ENCODE peak calls at places on chromosomes 4 and X, in nine cellular contexts. U, H, A, S, Y, E, M, T and O are unnamed samples.

GRCh38 chr4:1967512-1968149 is 41.1 kb downstream of the NELFA start:
- DNase-seq in H (no peak), S (no peak), E (no peak), T (no peak), M (no peak), Y (no peak), A (no peak), U (no peak), O (no peak)

GRCh38 chr4:128757712-128758111 is 51.8 kb upstream of the JADE1 start:
- DNase-seq in Y (peak), A (no peak), H (no peak), S (no peak), M (no peak), E (no peak), U (no peak), T (no peak), O (peak)

GRCh38 chr4:182062936-182063335 is 180.3 kb upstream of the TENM3 start:
- DNase-seq in M (peak), A (peak), Y (no peak), S (no peak), U (no peak), T (no peak), H (no peak), E (no peak), O (no peak)

GRCh38 chr4:89110986-89111832 is at the start of gene TIGD2:
- DNase-seq in S (peak), H (peak), T (peak), E (peak), M (peak), U (peak), Y (peak), A (peak), O (peak)

GRCh38 chr4:174434455-174434854 is 87.8 kb downstream of the HPGD start:
- DNase-seq in S (no peak), Y (no peak), T (no peak), H (no peak), M (no peak), A (no peak), U (no peak), E (no peak), O (no peak)

GRCh38 chr4:79042079-79042674 is 102.9 kb upstream of the PAQR3 start:
- DNase-seq in S (no peak), E (no peak), T (no peak), U (peak), H (no peak), Y (no peak), A (peak), M (peak), O (no peak)

GRCh38 chr4:148044889-148045352 is 313.0 kb downstream of the ARHGAP10 start:
- DNase-seq in U (peak), Y (no peak), T (no peak), S (no peak), E (no peak), M (peak), A (peak), H (no peak), O (no peak)

GRCh38 chr4:164304240-164304639 is 449.7 kb upstream of the SMIM31 start:
- DNase-seq in Y (no peak), M (no peak), A (no peak), S (no peak), T (no peak), H (no peak), U (no peak), E (no peak), O (no peak)

GRCh38 chr4:85756938-85757337 is 282.0 kb downstream of the ARHGAP24 start:
- DNase-seq in U (no peak), M (peak), T (no peak), H (no peak), S (no peak), E (no peak), Y (peak), A (peak), O (peak)

GRCh38 chr4:105895324-105895608 is at the start of gene NPNT:
- DNase-seq in H (no peak), S (no peak), M (no peak), T (peak), U (peak), A (no peak), E (no peak), Y (peak), O (no peak)

GRCh38 chrX:17680732-17681413 is 56.4 kb upstream of the SCML1 start:
- DNase-seq in T (no peak), S (no peak), U (no peak), E (no peak), M (no peak), Y (no peak), H (no peak), A (no peak), O (no peak)

GRCh38 chrX:77431227-77431626 is 16.0 kb upstream of the FGF16 start:
- DNase-seq in Y (no peak), S (no peak), M (peak), E (no peak), U (no peak), H (no peak), T (no peak), A (peak), O (no peak)

GRCh38 chr4:3765271-3766206 is 646 bp upstream of the ADRA2C start:
- DNase-seq in T (peak), M (peak), A (peak), H (no peak), E (no peak), S (no peak), Y (peak), U (peak), O (peak)

GRCh38 chrX:2711441-2711840 is 20.3 kb downstream of the CD99 start:
- DNase-seq in H (no peak), S (no peak), U (no peak), Y (no peak), M (no peak), E (no peak), A (no peak), T (no peak), O (no peak)

GRCh38 chrX:46382595-46382994 is 162.6 kb downstream of the ZNF674 start:
- DNase-seq in H (no peak), M (no peak), T (no peak), S (no peak), U (no peak), Y (no peak), E (no peak), A (no peak), O (no peak)

GRCh38 chr4:577499-578450 is 1.7 kb upstream of the TMEM271 start:
- DNase-seq in Y (no peak), U (no peak), T (no peak), H (no peak), A (peak), S (no peak), M (peak), E (no peak), O (no peak)

GRCh38 chrX:16577483-16578029 is 72.4 kb upstream of the S100G start:
- DNase-seq in A (no peak), U (no peak), E (no peak), T (no peak), H (no peak), M (no peak), S (no peak), Y (no peak), O (no peak)

GRCh38 chr4:77451530-77451929 is 154.1 kb upstream of the CXCL13 start:
- DNase-seq in U (no peak), A (no peak), Y (no peak), H (no peak), T (no peak), S (no peak), M (no peak), E (no peak), O (no peak)

GRCh38 chrX:134990475-134991473 is at the start of gene SMIM10:
- DNase-seq in M (peak), Y (peak), H (peak), A (no peak), S (no peak), U (peak), E (no peak), T (peak), O (peak)

GRCh38 chr4:166077782-166078181 is 204.7 kb downstream of the TLL1 start:
- DNase-seq in S (no peak), H (no peak), M (no peak), U (no peak), T (no peak), A (no peak), Y (no peak), E (no peak), O (no peak)

GRCh38 chr4:98421106-98421505 is 159.9 kb downstream of the RAP1GDS1 start:
- DNase-seq in E (no peak), H (no peak), T (no peak), U (no peak), S (no peak), A (no peak), M (peak), Y (no peak), O (no peak)

GRCh38 chr4:89161841-89162240 is 50.5 kb downstream of the TIGD2 start:
- DNase-seq in H (no peak), U (no peak), Y (no peak), T (no peak), S (no peak), E (no peak), A (no peak), M (no peak), O (no peak)

GRCh38 chr4:61405307-61405706 is 205.2 kb downstream of the ADGRL3 start:
- DNase-seq in A (no peak), S (no peak), T (no peak), E (no peak), U (no peak), M (no peak), H (no peak), Y (no peak), O (no peak)

GRCh38 chrX:44400588-44400987 is 57.1 kb upstream of the EFHC2 start:
- DNase-seq in Y (no peak), E (no peak), T (peak), A (peak), U (no peak), M (peak), H (no peak), S (no peak), O (peak)

GRCh38 chr4:155433636-155434360 is 57.0 kb upstream of the MAP9 start:
- DNase-seq in A (no peak), T (no peak), E (no peak), M (peak), S (no peak), U (no peak), Y (no peak), H (no peak), O (no peak)

GRCh38 chr4:153465583-153465921 is 608 bp upstream of the TMEM131L start:
- DNase-seq in E (no peak), S (peak), A (peak), M (peak), T (peak), Y (peak), H (peak), U (peak), O (peak)

GRCh38 chrX:153970398-153971123 is 1.1 kb downstream of the HCFC1 start:
- DNase-seq in H (peak), S (peak), E (no peak), A (peak), Y (no peak), T (no peak), U (peak), M (peak), O (peak)

GRCh38 chr4:40524642-40525041 is 105.0 kb downstream of the RBM47 start:
- DNase-seq in E (no peak), M (peak), H (no peak), S (no peak), T (no peak), Y (no peak), U (no peak), A (no peak), O (peak)

GRCh38 chr4:38078590-38079381 is 118.6 kb downstream of the PTTG2 start:
- DNase-seq in A (no peak), S (no peak), M (peak), T (no peak), H (no peak), E (no peak), U (peak), Y (no peak), O (no peak)

GRCh38 chr4:37632836-37633235 is 53.3 kb downstream of the RELL1 start:
- DNase-seq in T (no peak), Y (no peak), M (no peak), S (no peak), A (no peak), U (no peak), H (no peak), E (no peak), O (no peak)

GRCh38 chrX:111270339-111270738 is at the start of gene CAPN6:
- DNase-seq in Y (peak), U (no peak), S (no peak), H (no peak), M (peak), E (no peak), T (no peak), A (peak), O (peak)

GRCh38 chr4:2714071-2714770 is 41.9 kb downstream of the TNIP2 start:
- DNase-seq in A (no peak), E (no peak), U (no peak), S (peak), M (peak), H (no peak), Y (no peak), T (peak), O (peak)

GRCh38 chrX:65706041-65706828 is 38.8 kb downstream of the MSN start:
- DNase-seq in H (no peak), S (no peak), Y (peak), M (peak), T (peak), E (peak), A (peak), U (no peak), O (peak)

GRCh38 chrX:51608766-51609165 is 9.9 kb downstream of the CENPVL3 start:
- DNase-seq in A (no peak), M (peak), U (no peak), H (no peak), T (no peak), S (no peak), Y (no peak), E (no peak), O (no peak)

GRCh38 chrX:23993012-23993633 is 33.9 kb downstream of the KLHL15 start:
- DNase-seq in A (no peak), H (no peak), E (no peak), Y (no peak), M (peak), S (no peak), U (no peak), T (peak), O (no peak)

GRCh38 chr4:163495900-163496299 is 1.4 kb downstream of the TMA16 start:
- DNase-seq in Y (no peak), T (no peak), U (no peak), S (no peak), A (peak), E (no peak), M (no peak), H (no peak), O (no peak)

GRCh38 chrX:34546366-34546765 is 110.7 kb downstream of the TMEM47 start:
- DNase-seq in E (no peak), A (peak), U (no peak), Y (no peak), S (no peak), H (no peak), M (peak), T (no peak), O (no peak)

GRCh38 chr4:80611366-80611765 is 275.8 kb downstream of the CFAP299 start:
- DNase-seq in E (no peak), A (no peak), S (no peak), M (no peak), Y (no peak), H (no peak), U (no peak), T (no peak), O (no peak)